ENCODE peak calls at places on chromosome 15, in eight cellular contexts. S is GM13976, I is dorsolateral prefrontal cortex, H is Peyer's patch, Q is tibial nerve, C is keratinocyte, J is A549, E is glutamatergic neuron. A is an unnamed sample.

GRCh38 chr15:100873029-100873677 is 6.5 kb upstream of the ALDH1A3 start:
- DNase-seq in S (peak), I (peak), H (no peak), Q (peak), C (peak), J (peak), E (peak), A (peak)

GRCh38 chr15:26087395-26087794 is 224.3 kb upstream of the ATP10A start:
- DNase-seq in S (no peak), I (no peak), H (no peak), Q (no peak), C (no peak), J (no peak), E (no peak), A (no peak)

GRCh38 chr15:39756806-39757522 is 25.7 kb downstream of the FSIP1 start:
- DNase-seq in S (no peak), I (no peak), H (no peak), Q (peak), C (peak), J (no peak), E (no peak), A (peak)

GRCh38 chr15:29438714-29439076 is 169.1 kb upstream of the NSMCE3 start:
- DNase-seq in S (no peak), I (no peak), H (no peak), Q (no peak), C (no peak), J (no peak), E (no peak), A (no peak)

GRCh38 chr15:33067456-33067855 is 127.1 kb downstream of the FMN1 start:
- DNase-seq in S (no peak), I (no peak), H (no peak), Q (no peak), C (no peak), J (no peak), E (no peak), A (no peak)

GRCh38 chr15:64452988-64453688 is 7.2 kb upstream of the ZNF609 start:
- DNase-seq in S (no peak), I (peak), H (no peak), Q (no peak), C (no peak), J (no peak), E (peak), A (no peak)

GRCh38 chr15:88890495-88890894 is 4.8 kb downstream of the HAPLN3 start:
- DNase-seq in S (no peak), I (no peak), H (no peak), Q (no peak), C (no peak), J (no peak), E (no peak), A (no peak)

GRCh38 chr15:26729030-26729429 is 43.8 kb downstream of the GABRB3 start:
- DNase-seq in S (no peak), I (no peak), H (no peak), Q (no peak), C (no peak), J (no peak), E (peak), A (no peak)

GRCh38 chr15:56963126-56963525 is 44.7 kb downstream of the TCF12 start:
- DNase-seq in S (no peak), I (no peak), H (no peak), Q (no peak), C (no peak), J (no peak), E (no peak), A (no peak)

GRCh38 chr15:87638554-87639083 is 617.9 kb downstream of the NTRK3 start:
- DNase-seq in S (no peak), I (no peak), H (no peak), Q (no peak), C (no peak), J (no peak), E (no peak), A (no peak)

GRCh38 chr15:38053244-38053643 is 118.8 kb downstream of the TMCO5A start:
- DNase-seq in S (no peak), I (no peak), H (no peak), Q (no peak), C (no peak), J (no peak), E (no peak), A (no peak)

GRCh38 chr15:81865850-81866537 is 179.8 kb downstream of the MEX3B start:
- DNase-seq in S (peak), I (no peak), H (no peak), Q (no peak), C (no peak), J (no peak), E (no peak), A (peak)

GRCh38 chr15:83108266-83109219 is 1.1 kb downstream of the TM6SF1 start:
- DNase-seq in S (peak), I (peak), H (no peak), Q (peak), C (no peak), J (no peak), E (no peak), A (peak)

GRCh38 chr15:44435893-44436667 is 8.7 kb downstream of the CTDSPL2 start:
- DNase-seq in S (no peak), I (no peak), H (no peak), Q (no peak), C (peak), J (no peak), E (no peak), A (no peak)

GRCh38 chr15:100694381-100695012 is 92.1 kb downstream of the ASB7 start:
- DNase-seq in S (no peak), I (no peak), H (no peak), Q (peak), C (no peak), J (no peak), E (no peak), A (no peak)

GRCh38 chr15:88704791-88705768 is 66.3 kb downstream of the ISG20 start:
- DNase-seq in S (no peak), I (no peak), H (no peak), Q (peak), C (no peak), J (no peak), E (no peak), A (no peak)

GRCh38 chr15:69782809-69783208 is 314.9 kb downstream of the TLE3 start:
- DNase-seq in S (no peak), I (no peak), H (no peak), Q (no peak), C (no peak), J (no peak), E (no peak), A (no peak)

GRCh38 chr15:66882251-66883020 is 180.4 kb downstream of the SMAD6 start:
- DNase-seq in S (no peak), I (peak), H (no peak), Q (peak), C (no peak), J (peak), E (no peak), A (no peak)

GRCh38 chr15:75029378-75030022 is 6.1 kb downstream of the PPCDC start:
- DNase-seq in S (peak), I (peak), H (peak), Q (peak), C (peak), J (peak), E (peak), A (peak)
- TF ChIP-seq CTCF in S (peak), I (peak), H (peak), Q (peak), C (peak), J (peak), E (peak), A (peak)

GRCh38 chr15:23069496-23070166 is 30.3 kb upstream of the TUBGCP5 start:
- DNase-seq in S (no peak), I (no peak), H (no peak), Q (no peak), C (no peak), J (peak), E (no peak), A (no peak)
- TF ChIP-seq CTCF in S (no peak), I (no peak), H (no peak), Q (no peak), C (no peak), J (no peak), E (peak), A (no peak)

GRCh38 chr15:85831415-85832113 is 36.8 kb upstream of the KLHL25 start:
- DNase-seq in S (peak), I (peak), H (peak), Q (peak), C (no peak), J (peak), E (peak), A (peak)
- TF ChIP-seq CTCF in S (no peak), I (peak), H (no peak), Q (peak), C (peak), J (peak), E (peak), A (peak)

GRCh38 chr15:73539726-73540125 is 93.5 kb downstream of the NPTN start:
- DNase-seq in S (no peak), I (no peak), H (no peak), Q (no peak), C (no peak), J (no peak), E (no peak), A (no peak)
- TF ChIP-seq CTCF in S (no peak), I (no peak), H (no peak), Q (no peak), C (no peak), J (peak), E (no peak), A (no peak)

DNA sequence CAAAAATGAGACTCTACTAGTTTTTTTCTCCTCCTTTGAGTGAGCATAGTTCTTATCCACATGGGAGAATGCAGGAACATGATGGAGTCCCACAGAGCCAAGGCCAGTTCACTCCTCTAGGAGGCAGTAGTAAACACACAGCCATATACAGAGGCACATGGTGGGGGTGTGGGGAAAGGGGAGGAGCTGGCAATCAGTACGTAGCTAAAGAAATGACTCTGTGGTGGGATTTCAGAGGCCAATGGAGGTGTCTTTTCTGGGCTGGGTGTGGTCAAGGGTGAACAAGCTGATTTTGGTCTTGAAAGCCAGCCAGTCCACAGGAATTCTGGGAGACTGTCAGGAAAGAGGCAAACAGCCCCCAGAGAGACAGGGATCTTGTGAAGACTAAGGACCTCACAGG is 6.6 kb upstream of the RAB11A start:
- DNase-seq in S (peak), I (no peak), H (no peak), Q (no peak), C (no peak), J (peak), E (peak), A (peak)
- TF ChIP-seq CTCF in S (no peak), I (no peak), H (no peak), Q (no peak), C (peak), J (peak), E (no peak), A (peak)

GRCh38 chr15:28190391-28191174 is 91.5 kb upstream of the OCA2 start:
- DNase-seq in S (no peak), I (no peak), H (no peak), Q (no peak), C (no peak), J (no peak), E (no peak), A (no peak)

GRCh38 chr15:28192772-28193171 is 93.7 kb upstream of the OCA2 start:
- DNase-seq in S (no peak), I (no peak), H (no peak), Q (no peak), C (no peak), J (no peak), E (no peak), A (no peak)

DNA sequence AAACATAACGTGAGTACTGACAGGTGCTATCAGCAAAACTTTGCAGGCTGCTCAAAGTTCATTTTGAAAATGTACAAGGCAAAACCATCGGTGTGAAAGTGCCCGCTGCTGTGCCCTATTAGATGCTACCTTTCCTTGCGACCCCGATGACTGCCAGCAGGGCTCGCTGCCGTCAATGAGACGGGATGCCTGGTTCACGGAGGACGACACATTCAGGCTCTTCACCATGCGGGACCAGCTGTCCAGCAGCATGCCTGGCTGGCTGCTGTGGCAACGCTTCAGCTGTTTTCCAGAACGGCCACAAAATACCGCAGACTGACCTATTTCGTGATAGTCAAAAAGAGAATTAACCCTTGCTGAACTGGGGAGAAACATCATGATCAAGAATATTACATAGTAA is 92.7 kb upstream of the OCA2 start:
- DNase-seq in S (no peak), I (peak), H (no peak), Q (peak), C (no peak), J (no peak), E (peak), A (no peak)
- TF ChIP-seq CTCF in S (no peak), I (peak), H (peak), Q (no peak), C (no peak), J (no peak), E (peak), A (no peak)

DNA sequence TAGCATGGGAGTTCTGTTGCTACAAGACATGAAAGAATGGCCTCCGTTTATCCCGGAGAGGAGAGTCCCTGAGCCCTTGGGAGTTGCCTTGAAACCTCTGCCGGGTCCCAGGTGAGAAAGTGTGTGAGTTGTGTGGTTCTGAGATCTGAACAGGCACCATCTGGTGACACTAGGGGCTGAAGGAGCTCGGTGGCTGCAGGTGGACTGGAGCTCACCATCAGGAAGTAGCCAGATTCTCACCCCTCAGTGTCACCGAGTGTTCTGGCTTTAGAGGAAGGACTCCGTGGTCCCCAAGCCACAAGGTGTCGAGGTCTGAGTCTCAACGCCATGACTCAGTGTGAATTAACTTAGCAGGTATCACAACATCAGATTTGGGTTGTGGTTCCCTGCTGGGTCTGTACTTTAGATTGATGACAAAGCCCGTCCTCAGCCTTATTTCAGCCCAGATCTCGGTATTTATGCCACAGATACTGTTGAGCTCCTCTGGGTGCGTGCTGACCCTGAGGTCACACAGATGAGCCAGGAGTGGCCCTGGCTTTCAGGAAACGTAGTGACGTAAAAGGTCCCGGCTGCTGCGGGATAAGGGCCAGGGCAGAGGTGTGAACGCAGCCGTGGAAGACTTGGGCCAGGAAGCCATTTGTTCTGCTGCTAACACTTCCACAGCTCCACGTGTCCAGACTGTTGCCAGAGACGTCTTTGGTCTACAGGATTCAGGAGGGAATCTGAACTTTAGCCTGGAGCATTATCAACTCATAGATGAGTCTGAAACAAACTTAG is 54.4 kb downstream of the PGPEP1L start:
- DNase-seq in S (peak), I (no peak), H (no peak), Q (no peak), C (no peak), J (no peak), E (no peak), A (no peak)
- TF ChIP-seq CTCF in S (no peak), I (no peak), H (no peak), Q (no peak), C (no peak), J (no peak), E (no peak), A (no peak)

GRCh38 chr15:96586901-96587300 is 256.4 kb downstream of the NR2F2 start:
- DNase-seq in S (no peak), I (no peak), H (no peak), Q (no peak), C (no peak), J (no peak), E (no peak), A (no peak)

GRCh38 chr15:96578393-96578792 is 247.9 kb downstream of the NR2F2 start:
- DNase-seq in S (no peak), I (no peak), H (no peak), Q (no peak), C (no peak), J (no peak), E (no peak), A (no peak)

GRCh38 chr15:96582473-96582872 is 252.0 kb downstream of the NR2F2 start:
- DNase-seq in S (no peak), I (no peak), H (no peak), Q (no peak), C (no peak), J (no peak), E (no peak), A (no peak)

GRCh38 chr15:96585634-96586386 is 255.3 kb downstream of the NR2F2 start:
- DNase-seq in S (no peak), I (no peak), H (no peak), Q (no peak), C (no peak), J (no peak), E (no peak), A (no peak)

DNA sequence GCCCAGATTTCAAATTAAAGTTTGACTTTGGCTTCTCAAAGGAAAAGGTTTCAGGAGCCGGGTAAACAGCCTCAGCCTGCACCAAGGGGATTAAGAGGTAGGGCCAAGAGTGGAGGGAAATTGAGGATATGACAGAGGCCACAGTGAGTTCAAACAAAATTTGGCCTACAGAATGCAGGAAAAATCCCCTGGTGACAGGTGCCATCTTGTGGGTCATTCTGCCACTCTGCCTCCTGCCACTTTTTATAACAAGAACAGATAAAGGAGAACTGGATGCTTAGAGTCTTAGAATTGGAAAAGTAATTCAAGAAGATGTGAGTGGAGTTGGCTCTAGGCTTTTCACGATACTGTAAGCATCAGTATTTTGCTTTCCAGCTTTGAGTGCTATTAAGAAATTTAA is 253.2 kb downstream of the NR2F2 start:
- DNase-seq in S (no peak), I (no peak), H (no peak), Q (no peak), C (no peak), J (no peak), E (no peak), A (no peak)
- TF ChIP-seq CTCF in S (no peak), I (no peak), H (no peak), Q (no peak), C (no peak), J (no peak), E (no peak), A (no peak)

GRCh38 chr15:55434989-55435825 is 26.9 kb downstream of the PIERCE2 start:
- DNase-seq in S (peak), I (no peak), H (no peak), Q (peak), C (no peak), J (peak), E (no peak), A (peak)
- TF ChIP-seq CTCF in S (peak), I (peak), H (peak), Q (peak), C (peak), J (peak), E (peak), A (peak)